ENCODE peak calls at places on chromosomes 3 and 15, in four cellular contexts. One of them, this sample, is unnamed.

GRCh38 chr15:77865701-77866100 is 211.8 kb downstream of the TBC1D2B start:
- DNase-seq in omental fat pad: no peak
- DNase-seq in islet precursor cell: peak
- DNase-seq in NCI-H1417 treated with DMSO at 0.1 percent for 48 hours: no peak
- DNase-seq in this sample: peak

GRCh38 chr3:134333522-134334181 is 40.6 kb downstream of the AMOTL2 start:
- DNase-seq in islet precursor cell: peak
- DNase-seq in NCI-H1417 treated with DMSO at 0.1 percent for 48 hours: no peak
- DNase-seq in omental fat pad: peak
- DNase-seq in this sample: peak

GRCh38 chr3:174958671-174959328 is 99.7 kb downstream of the NAALADL2 start:
- DNase-seq in omental fat pad: no peak
- DNase-seq in NCI-H1417 treated with DMSO at 0.1 percent for 48 hours: no peak
- DNase-seq in islet precursor cell: no peak
- DNase-seq in this sample: no peak

GRCh38 chr3:129001817-129002572 is 891 bp downstream of the EFCC1 start:
- DNase-seq in NCI-H1417 treated with DMSO at 0.1 percent for 48 hours: no peak
- DNase-seq in omental fat pad: no peak
- DNase-seq in islet precursor cell: no peak
- DNase-seq in this sample: no peak

GRCh38 chr3:66220066-66220465 is 735 bp upstream of the SLC25A26 start:
- DNase-seq in islet precursor cell: no peak
- DNase-seq in NCI-H1417 treated with DMSO at 0.1 percent for 48 hours: no peak
- DNase-seq in omental fat pad: no peak
- DNase-seq in this sample: no peak

GRCh38 chr3:170410428-170411029 is 8.1 kb upstream of the CLDN11 start:
- DNase-seq in islet precursor cell: no peak
- DNase-seq in omental fat pad: no peak
- DNase-seq in NCI-H1417 treated with DMSO at 0.1 percent for 48 hours: no peak
- DNase-seq in this sample: no peak

GRCh38 chr15:95559875-95560394 is 770.6 kb upstream of the NR2F2 start:
- DNase-seq in NCI-H1417 treated with DMSO at 0.1 percent for 48 hours: no peak
- DNase-seq in islet precursor cell: peak
- DNase-seq in omental fat pad: no peak
- DNase-seq in this sample: no peak

GRCh38 chr3:181919375-181919774 is 207.7 kb downstream of the SOX2 start:
- DNase-seq in omental fat pad: no peak
- DNase-seq in islet precursor cell: no peak
- DNase-seq in NCI-H1417 treated with DMSO at 0.1 percent for 48 hours: no peak
- DNase-seq in this sample: no peak

GRCh38 chr3:4895848-4896247 is 83.4 kb upstream of the BHLHE40 start:
- DNase-seq in islet precursor cell: no peak
- DNase-seq in NCI-H1417 treated with DMSO at 0.1 percent for 48 hours: no peak
- DNase-seq in omental fat pad: no peak
- DNase-seq in this sample: no peak

GRCh38 chr3:182957676-182958075 is 22.7 kb downstream of the DCUN1D1 start:
- DNase-seq in omental fat pad: no peak
- DNase-seq in islet precursor cell: no peak
- DNase-seq in NCI-H1417 treated with DMSO at 0.1 percent for 48 hours: no peak
- DNase-seq in this sample: no peak

GRCh38 chr3:51163051-51163450 is 222.0 kb upstream of the MANF start:
- DNase-seq in omental fat pad: no peak
- DNase-seq in NCI-H1417 treated with DMSO at 0.1 percent for 48 hours: no peak
- DNase-seq in islet precursor cell: no peak
- DNase-seq in this sample: no peak

GRCh38 chr15:45790325-45790943 is 155.6 kb downstream of the SQOR start:
- DNase-seq in islet precursor cell: peak
- DNase-seq in omental fat pad: no peak
- DNase-seq in NCI-H1417 treated with DMSO at 0.1 percent for 48 hours: peak
- DNase-seq in this sample: no peak

GRCh38 chr15:68498076-68498475 is 66.1 kb upstream of the ITGA11 start:
- DNase-seq in islet precursor cell: no peak
- DNase-seq in NCI-H1417 treated with DMSO at 0.1 percent for 48 hours: no peak
- DNase-seq in omental fat pad: no peak
- DNase-seq in this sample: no peak

GRCh38 chr3:121748638-121749275 is 784 bp downstream of the GOLGB1 start:
- DNase-seq in NCI-H1417 treated with DMSO at 0.1 percent for 48 hours: no peak
- DNase-seq in omental fat pad: no peak
- DNase-seq in islet precursor cell: no peak
- DNase-seq in this sample: no peak

GRCh38 chr15:62430552-62430951 is 265.5 kb upstream of the C2CD4B start:
- DNase-seq in islet precursor cell: no peak
- DNase-seq in omental fat pad: no peak
- DNase-seq in NCI-H1417 treated with DMSO at 0.1 percent for 48 hours: no peak
- DNase-seq in this sample: no peak

GRCh38 chr3:4850211-4850927 is 128.9 kb upstream of the BHLHE40 start:
- DNase-seq in islet precursor cell: no peak
- DNase-seq in NCI-H1417 treated with DMSO at 0.1 percent for 48 hours: no peak
- DNase-seq in omental fat pad: no peak
- DNase-seq in this sample: no peak

GRCh38 chr3:46873521-46873920 is 4.0 kb upstream of the PTH1R start:
- DNase-seq in omental fat pad: no peak
- DNase-seq in NCI-H1417 treated with DMSO at 0.1 percent for 48 hours: no peak
- DNase-seq in islet precursor cell: no peak
- DNase-seq in this sample: no peak

GRCh38 chr3:152269423-152270144 is 855 bp downstream of the MBNL1 start:
- DNase-seq in islet precursor cell: peak
- DNase-seq in NCI-H1417 treated with DMSO at 0.1 percent for 48 hours: peak
- DNase-seq in omental fat pad: no peak
- DNase-seq in this sample: peak

GRCh38 chr15:40770147-40770721 is 454 bp downstream of the C15orf62 start:
- DNase-seq in omental fat pad: no peak
- DNase-seq in NCI-H1417 treated with DMSO at 0.1 percent for 48 hours: no peak
- DNase-seq in islet precursor cell: no peak
- DNase-seq in this sample: no peak

GRCh38 chr3:49668861-49669260 is 5.3 kb upstream of the APEH start:
- DNase-seq in NCI-H1417 treated with DMSO at 0.1 percent for 48 hours: no peak
- DNase-seq in omental fat pad: no peak
- DNase-seq in islet precursor cell: peak
- DNase-seq in this sample: no peak